ENCODE peak calls at places on chromosomes 12 and 14, in four cellular contexts. Q, I, M and J are unnamed samples.

GRCh38 chr12:94994312-94994711 is 9.2 kb downstream of the NDUFA12 start:
- DNase-seq in Q (no peak), I (no peak), M (no peak), J (peak)

GRCh38 chr12:108616941-108617858 is 16.5 kb downstream of the SELPLG start:
- DNase-seq in Q (no peak), I (no peak), M (no peak), J (no peak)

GRCh38 chr14:71952381-71953363 is 20.4 kb downstream of the RGS6 start:
- DNase-seq in Q (no peak), I (no peak), M (no peak), J (no peak)

GRCh38 chr14:79166171-79166570 is 996.0 kb downstream of the NRXN3 start:
- DNase-seq in Q (no peak), I (no peak), M (no peak), J (no peak)

GRCh38 chr12:76013603-76014002 is 18.0 kb downstream of the PHLDA1 start:
- DNase-seq in Q (no peak), I (no peak), M (no peak), J (no peak)

GRCh38 chr12:63882844-63883243 is 38.3 kb downstream of the SRGAP1 start:
- DNase-seq in Q (peak), I (no peak), M (no peak), J (no peak)

GRCh38 chr12:54160807-54161480 is 27.8 kb downstream of the SMUG1 start:
- DNase-seq in Q (no peak), I (no peak), M (no peak), J (no peak)

GRCh38 chr14:74507085-74507484 is 13.5 kb downstream of the ISCA2 start:
- DNase-seq in Q (no peak), I (peak), M (no peak), J (peak)

GRCh38 chr12:118840399-118840798 is 140.9 kb upstream of the SRRM4 start:
- DNase-seq in Q (no peak), I (no peak), M (no peak), J (no peak)

GRCh38 chr14:104433401-104434213 is 146.0 kb upstream of the C14orf180 start:
- DNase-seq in Q (no peak), I (peak), M (peak), J (peak)

GRCh38 chr14:32669416-32669815 is 269.3 kb upstream of the NPAS3 start:
- DNase-seq in Q (no peak), I (no peak), M (no peak), J (no peak)

GRCh38 chr14:32259368-32260013 is 56.4 kb upstream of the RNU6-8 start:
- DNase-seq in Q (no peak), I (no peak), M (no peak), J (no peak)

GRCh38 chr12:6792522-6793201 is 3.3 kb downstream of the CD4 start:
- DNase-seq in Q (no peak), I (peak), M (no peak), J (no peak)
- H3K27ac ChIP-seq in Q (no peak), I (no peak), M (peak), J (no peak)

GRCh38 chr14:35361141-35361480 is 43.4 kb downstream of the NFKBIA start:
- DNase-seq in Q (no peak), I (no peak), M (no peak), J (no peak)
- H3K27ac ChIP-seq in Q (no peak), I (no peak), M (no peak), J (no peak)

GRCh38 chr12:57166971-57167371 is 19.6 kb upstream of the LRP1-AS start:
- DNase-seq in Q (no peak), I (no peak), M (no peak), J (peak)
- H3K27ac ChIP-seq in Q (no peak), I (no peak), M (no peak), J (peak)

GRCh38 chr14:91893659-91894058 is 26.3 kb upstream of the TC2N start:
- DNase-seq in Q (no peak), I (peak), M (no peak), J (no peak)
- H3K27ac ChIP-seq in Q (no peak), I (peak), M (no peak), J (no peak)

DNA sequence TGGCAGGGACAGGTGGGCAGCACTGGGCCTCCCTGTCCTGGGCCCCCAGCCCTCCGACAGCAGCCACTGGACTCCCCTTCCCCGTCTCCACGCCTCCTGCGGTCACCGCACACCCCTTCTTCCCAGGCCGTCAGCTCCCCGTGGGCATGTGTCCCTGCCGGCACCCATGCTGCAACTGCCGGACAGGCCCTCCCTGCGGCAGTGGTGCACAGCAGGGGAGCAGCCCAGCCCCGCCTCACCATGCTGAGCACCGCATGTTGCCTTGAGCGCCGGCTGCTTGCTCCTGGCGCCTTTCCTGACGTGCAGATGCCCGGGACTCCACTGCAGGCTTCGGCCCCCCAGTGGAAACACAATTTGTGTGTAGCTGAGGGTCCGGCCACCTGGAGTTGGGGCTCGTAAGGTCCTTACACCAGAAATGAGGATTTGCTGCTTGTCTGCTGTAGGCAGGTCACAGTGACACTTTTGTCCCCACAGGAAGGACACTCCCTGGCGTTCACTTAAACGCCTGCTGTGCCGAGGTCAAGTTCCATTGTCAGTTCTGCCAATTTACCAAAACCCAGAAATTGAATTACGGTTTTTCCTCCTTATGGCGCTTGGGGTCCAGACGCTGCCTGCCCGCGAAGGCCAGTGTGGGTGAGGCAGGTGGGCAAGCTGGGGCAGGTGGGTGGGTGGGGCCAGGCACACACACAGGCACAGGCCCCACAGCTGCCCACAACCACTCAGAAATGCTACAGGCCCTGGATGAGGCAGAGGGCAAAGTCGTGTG is 28.2 kb upstream of the MMP17 start:
- DNase-seq in Q (no peak), I (no peak), M (peak), J (no peak)
- H3K27ac ChIP-seq in Q (no peak), I (no peak), M (no peak), J (no peak)

DNA sequence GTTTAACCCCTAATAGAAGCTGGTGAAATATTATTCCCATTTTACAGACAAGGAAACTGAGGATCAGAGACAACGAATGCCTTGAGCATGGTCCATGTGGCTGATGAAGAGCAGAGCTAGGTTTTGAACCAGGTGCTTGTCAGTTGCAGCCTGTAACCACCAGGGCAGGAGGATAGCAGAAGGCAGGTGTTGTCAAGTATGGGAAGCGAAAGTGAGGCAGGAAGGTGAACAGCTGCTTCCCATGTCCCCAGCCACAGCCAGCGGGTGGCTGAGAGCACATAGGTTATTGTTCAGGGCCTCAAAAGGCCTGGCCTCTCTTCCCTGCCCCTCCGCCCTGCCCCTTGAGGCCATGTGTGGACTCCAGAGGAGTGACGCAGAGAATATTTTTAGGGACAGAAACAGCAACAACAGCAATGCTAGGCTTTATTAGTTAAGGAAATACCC is 39.6 kb downstream of the IQSEC3 start:
- DNase-seq in Q (no peak), I (peak), M (no peak), J (no peak)
- H3K27ac ChIP-seq in Q (no peak), I (no peak), M (no peak), J (no peak)

GRCh38 chr12:90064759-90065158 is 356.1 kb upstream of the ATP2B1 start:
- DNase-seq in Q (no peak), I (no peak), M (no peak), J (no peak)
- H3K27ac ChIP-seq in Q (no peak), I (no peak), M (no peak), J (no peak)